ENCODE peak calls at places on chromosomes 7 and 10, in eight cellular contexts. One of them, this sample, is unnamed.

GRCh38 chr7:24812313-24812945 is 55.2 kb upstream of the GSDME start:
- DNase-seq in naive thymus-derived CD4-positive, alpha-beta T cell: peak; percentile 52
- DNase-seq in T-helper 2 cell: peak; percentile 13
- DNase-seq in Caki2: peak; percentile 54
- DNase-seq in stimulated activated CD4-positive, alpha-beta T cell treated with anti-CD3 and anti-CD28 coated beads, Interleukin-1b, Interleukin-23, amount 100 ng/mL, for 24 hours: peak; percentile 30
- DNase-seq in Peyer's patch: peak; percentile 55
- DNase-seq in osteocyte: no peak
- DNase-seq in left lobe of liver: peak; percentile 65
- DNase-seq in this sample: no peak

GRCh38 chr10:95814011-95814727 is 58.2 kb downstream of the ENTPD1 start:
- DNase-seq in T-helper 2 cell: no peak
- DNase-seq in Caki2: no peak
- DNase-seq in naive thymus-derived CD4-positive, alpha-beta T cell: no peak
- DNase-seq in Peyer's patch: no peak
- DNase-seq in stimulated activated CD4-positive, alpha-beta T cell treated with anti-CD3 and anti-CD28 coated beads, Interleukin-1b, Interleukin-23, amount 100 ng/mL, for 24 hours: no peak
- DNase-seq in osteocyte: no peak
- DNase-seq in left lobe of liver: no peak
- DNase-seq in this sample: peak; percentile 59

GRCh38 chr10:60384006-60384405 is 5.7 kb downstream of the ANK3 start:
- DNase-seq in osteocyte: no peak
- DNase-seq in T-helper 2 cell: no peak
- DNase-seq in Caki2: no peak
- DNase-seq in Peyer's patch: no peak
- DNase-seq in stimulated activated CD4-positive, alpha-beta T cell treated with anti-CD3 and anti-CD28 coated beads, Interleukin-1b, Interleukin-23, amount 100 ng/mL, for 24 hours: no peak
- DNase-seq in left lobe of liver: no peak
- DNase-seq in naive thymus-derived CD4-positive, alpha-beta T cell: no peak
- DNase-seq in this sample: no peak

GRCh38 chr10:24957624-24958435 is 5.4 kb upstream of the PRTFDC1 start:
- DNase-seq in T-helper 2 cell: no peak
- DNase-seq in Peyer's patch: no peak
- DNase-seq in Caki2: peak; percentile 38
- DNase-seq in stimulated activated CD4-positive, alpha-beta T cell treated with anti-CD3 and anti-CD28 coated beads, Interleukin-1b, Interleukin-23, amount 100 ng/mL, for 24 hours: no peak
- DNase-seq in left lobe of liver: no peak
- DNase-seq in osteocyte: no peak
- DNase-seq in naive thymus-derived CD4-positive, alpha-beta T cell: no peak
- DNase-seq in this sample: peak; percentile 68

GRCh38 chr10:62323751-62324150 is 50.4 kb upstream of the ZNF365 start:
- DNase-seq in naive thymus-derived CD4-positive, alpha-beta T cell: no peak
- DNase-seq in T-helper 2 cell: no peak
- DNase-seq in stimulated activated CD4-positive, alpha-beta T cell treated with anti-CD3 and anti-CD28 coated beads, Interleukin-1b, Interleukin-23, amount 100 ng/mL, for 24 hours: no peak
- DNase-seq in osteocyte: no peak
- DNase-seq in left lobe of liver: no peak
- DNase-seq in Caki2: no peak
- DNase-seq in Peyer's patch: no peak
- DNase-seq in this sample: no peak

GRCh38 chr7:154919324-154920222 is 83.4 kb downstream of the PAXIP1 start:
- DNase-seq in osteocyte: peak; percentile 38
- DNase-seq in Caki2: no peak
- DNase-seq in stimulated activated CD4-positive, alpha-beta T cell treated with anti-CD3 and anti-CD28 coated beads, Interleukin-1b, Interleukin-23, amount 100 ng/mL, for 24 hours: no peak
- DNase-seq in naive thymus-derived CD4-positive, alpha-beta T cell: no peak
- DNase-seq in Peyer's patch: no peak
- DNase-seq in T-helper 2 cell: no peak
- DNase-seq in left lobe of liver: peak; percentile 8
- DNase-seq in this sample: no peak

GRCh38 chr10:344582-345200 is 209.4 kb downstream of the ZMYND11 start:
- DNase-seq in Peyer's patch: no peak
- DNase-seq in stimulated activated CD4-positive, alpha-beta T cell treated with anti-CD3 and anti-CD28 coated beads, Interleukin-1b, Interleukin-23, amount 100 ng/mL, for 24 hours: no peak
- DNase-seq in naive thymus-derived CD4-positive, alpha-beta T cell: no peak
- DNase-seq in T-helper 2 cell: no peak
- DNase-seq in osteocyte: no peak
- DNase-seq in Caki2: no peak
- DNase-seq in left lobe of liver: no peak
- DNase-seq in this sample: no peak

GRCh38 chr10:3043512-3044368 is 23.6 kb upstream of the PFKP start:
- DNase-seq in stimulated activated CD4-positive, alpha-beta T cell treated with anti-CD3 and anti-CD28 coated beads, Interleukin-1b, Interleukin-23, amount 100 ng/mL, for 24 hours: peak; percentile 34
- DNase-seq in naive thymus-derived CD4-positive, alpha-beta T cell: peak; percentile 17
- DNase-seq in left lobe of liver: no peak
- DNase-seq in T-helper 2 cell: no peak
- DNase-seq in Caki2: peak; percentile 92
- DNase-seq in Peyer's patch: peak; percentile 67
- DNase-seq in osteocyte: no peak
- DNase-seq in this sample: no peak

GRCh38 chr7:93374345-93374940 is 142.3 kb downstream of the VPS50 start:
- DNase-seq in left lobe of liver: no peak
- DNase-seq in T-helper 2 cell: no peak
- DNase-seq in stimulated activated CD4-positive, alpha-beta T cell treated with anti-CD3 and anti-CD28 coated beads, Interleukin-1b, Interleukin-23, amount 100 ng/mL, for 24 hours: no peak
- DNase-seq in Peyer's patch: no peak
- DNase-seq in naive thymus-derived CD4-positive, alpha-beta T cell: no peak
- DNase-seq in Caki2: no peak
- DNase-seq in osteocyte: no peak
- DNase-seq in this sample: peak; percentile 2

GRCh38 chr7:94355389-94355788 is 39.3 kb upstream of the COL1A2 start:
- DNase-seq in T-helper 2 cell: no peak
- DNase-seq in left lobe of liver: no peak
- DNase-seq in naive thymus-derived CD4-positive, alpha-beta T cell: no peak
- DNase-seq in Peyer's patch: no peak
- DNase-seq in stimulated activated CD4-positive, alpha-beta T cell treated with anti-CD3 and anti-CD28 coated beads, Interleukin-1b, Interleukin-23, amount 100 ng/mL, for 24 hours: no peak
- DNase-seq in Caki2: no peak
- DNase-seq in osteocyte: no peak
- DNase-seq in this sample: no peak

GRCh38 chr10:110568055-110568735 is 700 bp downstream of the SMC3 start:
- DNase-seq in left lobe of liver: no peak
- DNase-seq in Caki2: no peak
- DNase-seq in T-helper 2 cell: peak; percentile 56
- DNase-seq in naive thymus-derived CD4-positive, alpha-beta T cell: no peak
- DNase-seq in Peyer's patch: no peak
- DNase-seq in osteocyte: no peak
- DNase-seq in stimulated activated CD4-positive, alpha-beta T cell treated with anti-CD3 and anti-CD28 coated beads, Interleukin-1b, Interleukin-23, amount 100 ng/mL, for 24 hours: peak; percentile 16
- DNase-seq in this sample: no peak

This sample was measured in AG04450.